ENCODE peak calls at places on chromosomes 5 and 9, in nine cellular contexts. One of them, this sample, is unnamed.

GRCh38 chr5:172691886-172692285 is 50.8 kb downstream of the NEURL1B start:
- DNase-seq in SHP77 treated with DMSO at 0.1 percent for 48 hours: no peak
- DNase-seq in MV-4-11: no peak
- DNase-seq in EL: no peak
- DNase-seq in upper lobe of right lung: no peak
- DNase-seq in stimulated activated CD4-positive, alpha-beta T cell treated with anti-CD3 and anti-CD28 coated beads, Interleukin-4, amount 100 ng/mL, for 4 hours: no peak
- DNase-seq in activated CD8-positive, alpha-beta memory T cell treated with anti-CD3 and anti-CD28 coated beads for 1 hour: no peak
- DNase-seq in GM20000: no peak
- DNase-seq in NCI-H1436: no peak
- DNase-seq in this sample: no peak

GRCh38 chr5:97107266-97107665 is 35.1 kb downstream of the LIX1 start:
- DNase-seq in NCI-H1436: no peak
- DNase-seq in GM20000: no peak
- DNase-seq in activated CD8-positive, alpha-beta memory T cell treated with anti-CD3 and anti-CD28 coated beads for 1 hour: no peak
- DNase-seq in stimulated activated CD4-positive, alpha-beta T cell treated with anti-CD3 and anti-CD28 coated beads, Interleukin-4, amount 100 ng/mL, for 4 hours: no peak
- DNase-seq in upper lobe of right lung: no peak
- DNase-seq in SHP77 treated with DMSO at 0.1 percent for 48 hours: no peak
- DNase-seq in MV-4-11: no peak
- DNase-seq in EL: no peak
- DNase-seq in this sample: no peak

GRCh38 chr5:56211298-56211865 is 21.7 kb downstream of the ANKRD55 start:
- DNase-seq in stimulated activated CD4-positive, alpha-beta T cell treated with anti-CD3 and anti-CD28 coated beads, Interleukin-4, amount 100 ng/mL, for 4 hours: no peak
- DNase-seq in activated CD8-positive, alpha-beta memory T cell treated with anti-CD3 and anti-CD28 coated beads for 1 hour: no peak
- DNase-seq in upper lobe of right lung: no peak
- DNase-seq in SHP77 treated with DMSO at 0.1 percent for 48 hours: no peak
- DNase-seq in GM20000: no peak
- DNase-seq in EL: peak
- DNase-seq in NCI-H1436: no peak
- DNase-seq in MV-4-11: no peak
- DNase-seq in this sample: no peak

GRCh38 chr5:76958976-76959767 is 6.3 kb downstream of the CRHBP start:
- DNase-seq in GM20000: no peak
- DNase-seq in MV-4-11: peak
- DNase-seq in activated CD8-positive, alpha-beta memory T cell treated with anti-CD3 and anti-CD28 coated beads for 1 hour: no peak
- DNase-seq in upper lobe of right lung: no peak
- DNase-seq in EL: peak
- DNase-seq in SHP77 treated with DMSO at 0.1 percent for 48 hours: no peak
- DNase-seq in NCI-H1436: no peak
- DNase-seq in stimulated activated CD4-positive, alpha-beta T cell treated with anti-CD3 and anti-CD28 coated beads, Interleukin-4, amount 100 ng/mL, for 4 hours: no peak
- DNase-seq in this sample: no peak

GRCh38 chr5:124743534-124744169 is 2.8 kb downstream of the ZNF608 start:
- DNase-seq in upper lobe of right lung: no peak
- DNase-seq in activated CD8-positive, alpha-beta memory T cell treated with anti-CD3 and anti-CD28 coated beads for 1 hour: no peak
- DNase-seq in SHP77 treated with DMSO at 0.1 percent for 48 hours: peak
- DNase-seq in GM20000: no peak
- DNase-seq in EL: no peak
- DNase-seq in NCI-H1436: no peak
- DNase-seq in MV-4-11: no peak
- DNase-seq in stimulated activated CD4-positive, alpha-beta T cell treated with anti-CD3 and anti-CD28 coated beads, Interleukin-4, amount 100 ng/mL, for 4 hours: no peak
- DNase-seq in this sample: no peak

GRCh38 chr5:167730121-167730520 is 561.3 kb upstream of the WWC1 start:
- DNase-seq in EL: peak
- DNase-seq in NCI-H1436: no peak
- DNase-seq in upper lobe of right lung: no peak
- DNase-seq in GM20000: no peak
- DNase-seq in stimulated activated CD4-positive, alpha-beta T cell treated with anti-CD3 and anti-CD28 coated beads, Interleukin-4, amount 100 ng/mL, for 4 hours: no peak
- DNase-seq in MV-4-11: no peak
- DNase-seq in activated CD8-positive, alpha-beta memory T cell treated with anti-CD3 and anti-CD28 coated beads for 1 hour: no peak
- DNase-seq in SHP77 treated with DMSO at 0.1 percent for 48 hours: no peak
- DNase-seq in this sample: no peak

GRCh38 chr9:93500571-93501298 is 47.4 kb upstream of the FAM120AOS start:
- DNase-seq in GM20000: no peak
- DNase-seq in NCI-H1436: no peak
- DNase-seq in EL: no peak
- DNase-seq in upper lobe of right lung: peak
- DNase-seq in stimulated activated CD4-positive, alpha-beta T cell treated with anti-CD3 and anti-CD28 coated beads, Interleukin-4, amount 100 ng/mL, for 4 hours: no peak
- DNase-seq in activated CD8-positive, alpha-beta memory T cell treated with anti-CD3 and anti-CD28 coated beads for 1 hour: no peak
- DNase-seq in MV-4-11: no peak
- DNase-seq in SHP77 treated with DMSO at 0.1 percent for 48 hours: no peak
- DNase-seq in this sample: no peak

GRCh38 chr5:11483630-11484029 is 420.6 kb downstream of the CTNND2 start:
- DNase-seq in upper lobe of right lung: no peak
- DNase-seq in MV-4-11: no peak
- DNase-seq in NCI-H1436: no peak
- DNase-seq in activated CD8-positive, alpha-beta memory T cell treated with anti-CD3 and anti-CD28 coated beads for 1 hour: no peak
- DNase-seq in stimulated activated CD4-positive, alpha-beta T cell treated with anti-CD3 and anti-CD28 coated beads, Interleukin-4, amount 100 ng/mL, for 4 hours: no peak
- DNase-seq in EL: no peak
- DNase-seq in SHP77 treated with DMSO at 0.1 percent for 48 hours: no peak
- DNase-seq in GM20000: no peak
- DNase-seq in this sample: no peak

GRCh38 chr5:142289708-142290573 is 34.9 kb downstream of the SPRY4 start:
- DNase-seq in upper lobe of right lung: no peak
- DNase-seq in stimulated activated CD4-positive, alpha-beta T cell treated with anti-CD3 and anti-CD28 coated beads, Interleukin-4, amount 100 ng/mL, for 4 hours: no peak
- DNase-seq in activated CD8-positive, alpha-beta memory T cell treated with anti-CD3 and anti-CD28 coated beads for 1 hour: no peak
- DNase-seq in NCI-H1436: no peak
- DNase-seq in SHP77 treated with DMSO at 0.1 percent for 48 hours: no peak
- DNase-seq in EL: no peak
- DNase-seq in MV-4-11: no peak
- DNase-seq in GM20000: no peak
- DNase-seq in this sample: no peak

GRCh38 chr5:169772256-169772655 is 135.2 kb downstream of the DOCK2 start:
- DNase-seq in activated CD8-positive, alpha-beta memory T cell treated with anti-CD3 and anti-CD28 coated beads for 1 hour: no peak
- DNase-seq in upper lobe of right lung: no peak
- DNase-seq in MV-4-11: no peak
- DNase-seq in NCI-H1436: no peak
- DNase-seq in stimulated activated CD4-positive, alpha-beta T cell treated with anti-CD3 and anti-CD28 coated beads, Interleukin-4, amount 100 ng/mL, for 4 hours: no peak
- DNase-seq in SHP77 treated with DMSO at 0.1 percent for 48 hours: no peak
- DNase-seq in GM20000: no peak
- DNase-seq in EL: no peak
- DNase-seq in this sample: no peak

GRCh38 chr5:106732624-106733023 is 938.1 kb downstream of the EFNA5 start:
- DNase-seq in MV-4-11: no peak
- DNase-seq in stimulated activated CD4-positive, alpha-beta T cell treated with anti-CD3 and anti-CD28 coated beads, Interleukin-4, amount 100 ng/mL, for 4 hours: no peak
- DNase-seq in upper lobe of right lung: no peak
- DNase-seq in GM20000: no peak
- DNase-seq in activated CD8-positive, alpha-beta memory T cell treated with anti-CD3 and anti-CD28 coated beads for 1 hour: no peak
- DNase-seq in EL: no peak
- DNase-seq in NCI-H1436: no peak
- DNase-seq in SHP77 treated with DMSO at 0.1 percent for 48 hours: no peak
- DNase-seq in this sample: no peak

GRCh38 chr5:10130881-10131280 is 118.8 kb downstream of the ATPSCKMT start:
- DNase-seq in SHP77 treated with DMSO at 0.1 percent for 48 hours: no peak
- DNase-seq in GM20000: no peak
- DNase-seq in stimulated activated CD4-positive, alpha-beta T cell treated with anti-CD3 and anti-CD28 coated beads, Interleukin-4, amount 100 ng/mL, for 4 hours: no peak
- DNase-seq in upper lobe of right lung: no peak
- DNase-seq in MV-4-11: no peak
- DNase-seq in EL: no peak
- DNase-seq in activated CD8-positive, alpha-beta memory T cell treated with anti-CD3 and anti-CD28 coated beads for 1 hour: no peak
- DNase-seq in NCI-H1436: no peak
- DNase-seq in this sample: no peak

GRCh38 chr5:113183694-113184093 is 207.1 kb downstream of the DCP2 start:
- DNase-seq in GM20000: no peak
- DNase-seq in activated CD8-positive, alpha-beta memory T cell treated with anti-CD3 and anti-CD28 coated beads for 1 hour: no peak
- DNase-seq in MV-4-11: no peak
- DNase-seq in SHP77 treated with DMSO at 0.1 percent for 48 hours: no peak
- DNase-seq in NCI-H1436: no peak
- DNase-seq in stimulated activated CD4-positive, alpha-beta T cell treated with anti-CD3 and anti-CD28 coated beads, Interleukin-4, amount 100 ng/mL, for 4 hours: no peak
- DNase-seq in upper lobe of right lung: no peak
- DNase-seq in EL: no peak
- DNase-seq in this sample: no peak

GRCh38 chr5:26669031-26669430 is 369.4 kb downstream of the CDH9 start:
- DNase-seq in stimulated activated CD4-positive, alpha-beta T cell treated with anti-CD3 and anti-CD28 coated beads, Interleukin-4, amount 100 ng/mL, for 4 hours: no peak
- DNase-seq in NCI-H1436: no peak
- DNase-seq in MV-4-11: no peak
- DNase-seq in upper lobe of right lung: no peak
- DNase-seq in SHP77 treated with DMSO at 0.1 percent for 48 hours: no peak
- DNase-seq in activated CD8-positive, alpha-beta memory T cell treated with anti-CD3 and anti-CD28 coated beads for 1 hour: no peak
- DNase-seq in EL: no peak
- DNase-seq in GM20000: no peak
- DNase-seq in this sample: no peak

GRCh38 chr5:21681906-21682305 is 1171.2 kb downstream of the CDH12 start:
- DNase-seq in stimulated activated CD4-positive, alpha-beta T cell treated with anti-CD3 and anti-CD28 coated beads, Interleukin-4, amount 100 ng/mL, for 4 hours: no peak
- DNase-seq in MV-4-11: no peak
- DNase-seq in EL: no peak
- DNase-seq in NCI-H1436: no peak
- DNase-seq in SHP77 treated with DMSO at 0.1 percent for 48 hours: no peak
- DNase-seq in GM20000: no peak
- DNase-seq in activated CD8-positive, alpha-beta memory T cell treated with anti-CD3 and anti-CD28 coated beads for 1 hour: no peak
- DNase-seq in upper lobe of right lung: no peak
- DNase-seq in this sample: no peak

GRCh38 chr9:76615149-76615548 is 149.1 kb upstream of the PCA3 start:
- DNase-seq in GM20000: no peak
- DNase-seq in MV-4-11: peak
- DNase-seq in SHP77 treated with DMSO at 0.1 percent for 48 hours: no peak
- DNase-seq in activated CD8-positive, alpha-beta memory T cell treated with anti-CD3 and anti-CD28 coated beads for 1 hour: no peak
- DNase-seq in NCI-H1436: no peak
- DNase-seq in upper lobe of right lung: no peak
- DNase-seq in EL: no peak
- DNase-seq in stimulated activated CD4-positive, alpha-beta T cell treated with anti-CD3 and anti-CD28 coated beads, Interleukin-4, amount 100 ng/mL, for 4 hours: no peak
- DNase-seq in this sample: no peak

GRCh38 chr9:124268248-124268647 is 10.5 kb downstream of the NEK6 start:
- DNase-seq in NCI-H1436: no peak
- DNase-seq in stimulated activated CD4-positive, alpha-beta T cell treated with anti-CD3 and anti-CD28 coated beads, Interleukin-4, amount 100 ng/mL, for 4 hours: no peak
- DNase-seq in EL: no peak
- DNase-seq in GM20000: no peak
- DNase-seq in SHP77 treated with DMSO at 0.1 percent for 48 hours: no peak
- DNase-seq in upper lobe of right lung: no peak
- DNase-seq in activated CD8-positive, alpha-beta memory T cell treated with anti-CD3 and anti-CD28 coated beads for 1 hour: no peak
- DNase-seq in MV-4-11: no peak
- DNase-seq in this sample: no peak

GRCh38 chr9:456365-456764 is 241.7 kb downstream of the DOCK8 start:
- DNase-seq in EL: no peak
- DNase-seq in SHP77 treated with DMSO at 0.1 percent for 48 hours: no peak
- DNase-seq in activated CD8-positive, alpha-beta memory T cell treated with anti-CD3 and anti-CD28 coated beads for 1 hour: no peak
- DNase-seq in stimulated activated CD4-positive, alpha-beta T cell treated with anti-CD3 and anti-CD28 coated beads, Interleukin-4, amount 100 ng/mL, for 4 hours: no peak
- DNase-seq in NCI-H1436: no peak
- DNase-seq in GM20000: no peak
- DNase-seq in MV-4-11: no peak
- DNase-seq in upper lobe of right lung: no peak
- DNase-seq in this sample: no peak

GRCh38 chr5:176787676-176788075 is 22.7 kb upstream of the UNC5A start:
- DNase-seq in EL: no peak
- DNase-seq in upper lobe of right lung: peak
- DNase-seq in MV-4-11: no peak
- DNase-seq in GM20000: no peak
- DNase-seq in stimulated activated CD4-positive, alpha-beta T cell treated with anti-CD3 and anti-CD28 coated beads, Interleukin-4, amount 100 ng/mL, for 4 hours: no peak
- DNase-seq in activated CD8-positive, alpha-beta memory T cell treated with anti-CD3 and anti-CD28 coated beads for 1 hour: no peak
- DNase-seq in NCI-H1436: no peak
- DNase-seq in SHP77 treated with DMSO at 0.1 percent for 48 hours: no peak
- DNase-seq in this sample: no peak

GRCh38 chr5:87121315-87122170 is 146.1 kb upstream of the RASA1 start:
- DNase-seq in SHP77 treated with DMSO at 0.1 percent for 48 hours: no peak
- DNase-seq in MV-4-11: peak
- DNase-seq in activated CD8-positive, alpha-beta memory T cell treated with anti-CD3 and anti-CD28 coated beads for 1 hour: no peak
- DNase-seq in GM20000: no peak
- DNase-seq in NCI-H1436: no peak
- DNase-seq in EL: peak
- DNase-seq in stimulated activated CD4-positive, alpha-beta T cell treated with anti-CD3 and anti-CD28 coated beads, Interleukin-4, amount 100 ng/mL, for 4 hours: peak
- DNase-seq in upper lobe of right lung: no peak
- DNase-seq in this sample: no peak

GRCh38 chr9:124485936-124486335 is 21.3 kb downstream of the NR5A1 start:
- DNase-seq in GM20000: no peak
- DNase-seq in EL: no peak
- DNase-seq in SHP77 treated with DMSO at 0.1 percent for 48 hours: no peak
- DNase-seq in activated CD8-positive, alpha-beta memory T cell treated with anti-CD3 and anti-CD28 coated beads for 1 hour: no peak
- DNase-seq in stimulated activated CD4-positive, alpha-beta T cell treated with anti-CD3 and anti-CD28 coated beads, Interleukin-4, amount 100 ng/mL, for 4 hours: no peak
- DNase-seq in NCI-H1436: no peak
- DNase-seq in MV-4-11: no peak
- DNase-seq in upper lobe of right lung: no peak
- DNase-seq in this sample: no peak

GRCh38 chr9:130327781-130328348 is 62.3 kb downstream of the HMCN2 start:
- DNase-seq in activated CD8-positive, alpha-beta memory T cell treated with anti-CD3 and anti-CD28 coated beads for 1 hour: no peak
- DNase-seq in SHP77 treated with DMSO at 0.1 percent for 48 hours: no peak
- DNase-seq in EL: peak
- DNase-seq in NCI-H1436: no peak
- DNase-seq in stimulated activated CD4-positive, alpha-beta T cell treated with anti-CD3 and anti-CD28 coated beads, Interleukin-4, amount 100 ng/mL, for 4 hours: no peak
- DNase-seq in upper lobe of right lung: peak
- DNase-seq in GM20000: no peak
- DNase-seq in MV-4-11: no peak
- DNase-seq in this sample: no peak

GRCh38 chr5:59863777-59864176 is 29.7 kb downstream of the PDE4D start:
- DNase-seq in MV-4-11: no peak
- DNase-seq in EL: peak
- DNase-seq in upper lobe of right lung: no peak
- DNase-seq in GM20000: no peak
- DNase-seq in stimulated activated CD4-positive, alpha-beta T cell treated with anti-CD3 and anti-CD28 coated beads, Interleukin-4, amount 100 ng/mL, for 4 hours: no peak
- DNase-seq in SHP77 treated with DMSO at 0.1 percent for 48 hours: no peak
- DNase-seq in activated CD8-positive, alpha-beta memory T cell treated with anti-CD3 and anti-CD28 coated beads for 1 hour: no peak
- DNase-seq in NCI-H1436: no peak
- DNase-seq in this sample: no peak

GRCh38 chr5:110361501-110361900 is 365.0 kb downstream of the TMEM232 start:
- DNase-seq in stimulated activated CD4-positive, alpha-beta T cell treated with anti-CD3 and anti-CD28 coated beads, Interleukin-4, amount 100 ng/mL, for 4 hours: no peak
- DNase-seq in upper lobe of right lung: no peak
- DNase-seq in NCI-H1436: no peak
- DNase-seq in GM20000: no peak
- DNase-seq in MV-4-11: no peak
- DNase-seq in SHP77 treated with DMSO at 0.1 percent for 48 hours: no peak
- DNase-seq in EL: peak
- DNase-seq in activated CD8-positive, alpha-beta memory T cell treated with anti-CD3 and anti-CD28 coated beads for 1 hour: no peak
- DNase-seq in this sample: no peak

GRCh38 chr5:180718810-180719453 is 20.9 kb downstream of the OR2Y1 start:
- DNase-seq in upper lobe of right lung: no peak
- DNase-seq in SHP77 treated with DMSO at 0.1 percent for 48 hours: no peak
- DNase-seq in stimulated activated CD4-positive, alpha-beta T cell treated with anti-CD3 and anti-CD28 coated beads, Interleukin-4, amount 100 ng/mL, for 4 hours: no peak
- DNase-seq in GM20000: peak
- DNase-seq in MV-4-11: no peak
- DNase-seq in activated CD8-positive, alpha-beta memory T cell treated with anti-CD3 and anti-CD28 coated beads for 1 hour: no peak
- DNase-seq in EL: peak
- DNase-seq in NCI-H1436: no peak
- DNase-seq in this sample: peak

GRCh38 chr9:85960688-85961093 is 19.7 kb downstream of the NAA35 start:
- DNase-seq in MV-4-11: no peak
- DNase-seq in SHP77 treated with DMSO at 0.1 percent for 48 hours: no peak
- DNase-seq in upper lobe of right lung: no peak
- DNase-seq in GM20000: no peak
- DNase-seq in activated CD8-positive, alpha-beta memory T cell treated with anti-CD3 and anti-CD28 coated beads for 1 hour: no peak
- DNase-seq in stimulated activated CD4-positive, alpha-beta T cell treated with anti-CD3 and anti-CD28 coated beads, Interleukin-4, amount 100 ng/mL, for 4 hours: no peak
- DNase-seq in EL: no peak
- DNase-seq in NCI-H1436: peak
- DNase-seq in this sample: no peak

GRCh38 chr5:116569999-116570398 is 4.6 kb downstream of the SEMA6A start:
- DNase-seq in GM20000: no peak
- DNase-seq in upper lobe of right lung: no peak
- DNase-seq in SHP77 treated with DMSO at 0.1 percent for 48 hours: no peak
- DNase-seq in MV-4-11: peak
- DNase-seq in stimulated activated CD4-positive, alpha-beta T cell treated with anti-CD3 and anti-CD28 coated beads, Interleukin-4, amount 100 ng/mL, for 4 hours: no peak
- DNase-seq in activated CD8-positive, alpha-beta memory T cell treated with anti-CD3 and anti-CD28 coated beads for 1 hour: no peak
- DNase-seq in EL: no peak
- DNase-seq in NCI-H1436: no peak
- DNase-seq in this sample: no peak

GRCh38 chr5:50559955-50560354 is 106.5 kb upstream of the PARP8 start:
- DNase-seq in EL: no peak
- DNase-seq in SHP77 treated with DMSO at 0.1 percent for 48 hours: no peak
- DNase-seq in upper lobe of right lung: no peak
- DNase-seq in activated CD8-positive, alpha-beta memory T cell treated with anti-CD3 and anti-CD28 coated beads for 1 hour: no peak
- DNase-seq in MV-4-11: peak
- DNase-seq in GM20000: no peak
- DNase-seq in NCI-H1436: no peak
- DNase-seq in stimulated activated CD4-positive, alpha-beta T cell treated with anti-CD3 and anti-CD28 coated beads, Interleukin-4, amount 100 ng/mL, for 4 hours: no peak
- DNase-seq in this sample: no peak

GRCh38 chr5:159022178-159022556 is 77.5 kb downstream of the EBF1 start:
- DNase-seq in GM20000: no peak
- DNase-seq in activated CD8-positive, alpha-beta memory T cell treated with anti-CD3 and anti-CD28 coated beads for 1 hour: no peak
- DNase-seq in NCI-H1436: no peak
- DNase-seq in upper lobe of right lung: no peak
- DNase-seq in MV-4-11: peak
- DNase-seq in SHP77 treated with DMSO at 0.1 percent for 48 hours: no peak
- DNase-seq in stimulated activated CD4-positive, alpha-beta T cell treated with anti-CD3 and anti-CD28 coated beads, Interleukin-4, amount 100 ng/mL, for 4 hours: no peak
- DNase-seq in EL: peak
- DNase-seq in this sample: no peak

GRCh38 chr9:132481467-132481866 is 71.5 kb downstream of the CFAP77 start:
- DNase-seq in stimulated activated CD4-positive, alpha-beta T cell treated with anti-CD3 and anti-CD28 coated beads, Interleukin-4, amount 100 ng/mL, for 4 hours: no peak
- DNase-seq in upper lobe of right lung: no peak
- DNase-seq in SHP77 treated with DMSO at 0.1 percent for 48 hours: no peak
- DNase-seq in EL: no peak
- DNase-seq in MV-4-11: no peak
- DNase-seq in GM20000: no peak
- DNase-seq in activated CD8-positive, alpha-beta memory T cell treated with anti-CD3 and anti-CD28 coated beads for 1 hour: no peak
- DNase-seq in NCI-H1436: no peak
- DNase-seq in this sample: no peak

GRCh38 chr5:78640622-78641021 is 8.0 kb downstream of the LHFPL2 start:
- DNase-seq in stimulated activated CD4-positive, alpha-beta T cell treated with anti-CD3 and anti-CD28 coated beads, Interleukin-4, amount 100 ng/mL, for 4 hours: no peak
- DNase-seq in activated CD8-positive, alpha-beta memory T cell treated with anti-CD3 and anti-CD28 coated beads for 1 hour: no peak
- DNase-seq in upper lobe of right lung: no peak
- DNase-seq in GM20000: no peak
- DNase-seq in NCI-H1436: no peak
- DNase-seq in MV-4-11: no peak
- DNase-seq in SHP77 treated with DMSO at 0.1 percent for 48 hours: no peak
- DNase-seq in EL: peak
- DNase-seq in this sample: no peak

This sample was measured in stimulated activated effector memory CD8-positive, alpha-beta T cell treated with anti-CD3 and anti-CD28 coated beads, Interleukin-12 subunit alpha, Interleukin-12 subunit beta, amount 100 ng/mL, for 72 hours.